ENCODE peak calls at places on chromosomes 13 and 19, in six cellular contexts. W is right cardiac atrium, C is NAMALWA, Q is AG08395, L is EL, D is NCI-H82. S is an unnamed sample.

GRCh38 chr19:17105548-17105947 is 30.0 kb downstream of the MYO9B start:
- DNase-seq in D (no peak), C (no peak), L (no peak), Q (no peak), W (no peak), S (no peak)

GRCh38 chr19:991174-991931 is 7.2 kb downstream of the WDR18 start:
- DNase-seq in Q (peak), L (peak), D (peak), W (no peak), C (peak), S (no peak)

GRCh38 chr13:96780105-96780504 is 214.2 kb downstream of the OXGR1 start:
- DNase-seq in Q (no peak), W (no peak), L (no peak), D (no peak), C (no peak), S (no peak)

GRCh38 chr19:7550987-7551761 is 15.7 kb downstream of the PNPLA6 start:
- DNase-seq in Q (peak), D (peak), C (peak), W (peak), L (peak), S (no peak)

GRCh38 chr13:99144306-99144705 is 56.3 kb upstream of the UBAC2 start:
- DNase-seq in D (no peak), C (no peak), L (no peak), Q (no peak), W (no peak), S (no peak)

GRCh38 chr19:35107541-35107939 is 8.1 kb upstream of the FXYD3 start:
- DNase-seq in Q (peak), C (no peak), W (peak), D (no peak), L (peak), S (no peak)

GRCh38 chr13:24274452-24274971 is 34.9 kb upstream of the C1QTNF9 start:
- DNase-seq in L (no peak), C (peak), Q (no peak), D (no peak), W (peak), S (no peak)

GRCh38 chr19:1446713-1447564 is 3.0 kb upstream of the APC2 start:
- DNase-seq in D (peak), C (peak), L (no peak), Q (no peak), W (no peak), S (no peak)

GRCh38 chr13:47846886-47847285 is 154.2 kb downstream of the SUCLA2 start:
- DNase-seq in W (no peak), C (no peak), D (no peak), Q (no peak), L (peak), S (no peak)

GRCh38 chr13:114069376-114070097 is 62.9 kb downstream of the RASA3 start:
- DNase-seq in L (no peak), W (no peak), D (no peak), C (no peak), Q (no peak), S (no peak)

GRCh38 chr13:51715613-51716012 is 88.3 kb downstream of the DHRS12 start:
- DNase-seq in Q (no peak), D (no peak), C (no peak), W (no peak), L (no peak), S (no peak)

GRCh38 chr13:75251188-75251587 is 230.8 kb downstream of the TBC1D4 start:
- DNase-seq in Q (no peak), C (no peak), W (no peak), D (no peak), L (no peak), S (no peak)

GRCh38 chr13:51479199-51479523 is 26.3 kb upstream of the INTS6 start:
- DNase-seq in C (no peak), W (no peak), L (peak), Q (peak), D (no peak), S (no peak)

GRCh38 chr13:53473397-53473796 is 444.8 kb downstream of the OLFM4 start:
- DNase-seq in W (no peak), Q (no peak), L (no peak), D (no peak), C (no peak), S (no peak)

GRCh38 chr13:48564046-48564445 is 31.2 kb upstream of the RCBTB2 start:
- DNase-seq in L (peak), C (no peak), Q (no peak), W (no peak), D (no peak), S (no peak)

GRCh38 chr19:50710612-50711011 is 9.0 kb downstream of the SHANK1 start:
- DNase-seq in Q (no peak), L (no peak), W (no peak), D (no peak), C (no peak), S (no peak)

GRCh38 chr13:33735276-33735675 is 82.7 kb upstream of the RFC3 start:
- DNase-seq in D (no peak), L (no peak), W (no peak), C (no peak), Q (no peak), S (no peak)

GRCh38 chr13:21638319-21639282 is 32.3 kb upstream of the FGF9 start:
- DNase-seq in L (peak), W (no peak), D (peak), C (peak), Q (peak), S (peak)

GRCh38 chr13:28657784-28658538 is 969 bp upstream of the POMP start:
- DNase-seq in L (peak), W (no peak), D (peak), C (peak), Q (no peak), S (peak)

GRCh38 chr13:110403721-110404120 is 96.6 kb downstream of the COL4A2 start:
- DNase-seq in W (no peak), L (peak), D (no peak), Q (no peak), C (no peak), S (no peak)

GRCh38 chr19:42422576-42423461 is 4.4 kb downstream of the LIPE start:
- DNase-seq in W (no peak), Q (peak), D (peak), C (peak), L (no peak), S (peak)

GRCh38 chr19:32201661-32202060 is 143.7 kb upstream of the ZNF507 start:
- DNase-seq in W (peak), L (no peak), C (no peak), D (no peak), Q (no peak), S (no peak)

GRCh38 chr13:85197431-85197830 is 601.8 kb downstream of the SLITRK6 start:
- DNase-seq in L (no peak), D (no peak), C (no peak), Q (no peak), W (no peak), S (no peak)

GRCh38 chr19:32652893-32653625 is 21.9 kb downstream of the ANKRD27 start:
- DNase-seq in D (no peak), W (peak), L (peak), C (no peak), Q (peak), S (no peak)

S was measured in NCI-H510A treated with DMSO at 0.1 percent for 48 hours.